ENCODE peak calls at places on chromosomes 1 and 21, in six cellular contexts. U is GM23338, I is K562, R is HCT116, O is GM12878, H is H1. D is an unnamed sample.

GRCh38 chr1:203629509-203630082 is 3.0 kb downstream of the ATP2B4 start:
- DNase-seq in I (peak; percentile 74), U (peak; percentile 74), R (no peak), O (no peak), H (no peak), D (no peak)

GRCh38 chr1:84020151-84020550 is 21.2 kb upstream of the TTLL7 start:
- DNase-seq in U (no peak), O (no peak), I (no peak), H (no peak), R (no peak), D (no peak)

GRCh38 chr21:43619856-43620255 is 39.4 kb downstream of the HSF2BP start:
- DNase-seq in R (no peak), U (peak; percentile 48), I (no peak), O (no peak), H (no peak), D (no peak)

GRCh38 chr1:12620142-12620865 is 2.3 kb upstream of the DHRS3 start:
- DNase-seq in H (no peak), U (no peak), R (no peak), O (no peak), I (no peak), D (no peak)

GRCh38 chr21:35048706-35049617 is at the start of gene RUNX1:
- DNase-seq in I (no peak), H (no peak), R (no peak), U (no peak), O (peak; percentile 92), D (no peak)

GRCh38 chr1:18946550-18947381 is 9.7 kb downstream of the IFFO2 start:
- DNase-seq in O (no peak), H (no peak), R (no peak), I (no peak), U (no peak), D (no peak)

GRCh38 chr1:152244576-152244975 is 20.6 kb upstream of the HRNR start:
- DNase-seq in I (no peak), H (no peak), U (no peak), O (no peak), R (no peak), D (no peak)

GRCh38 chr1:42971848-42972291 is 13.2 kb upstream of the SLC2A1 start:
- DNase-seq in H (no peak), U (no peak), I (no peak), R (no peak), O (no peak), D (no peak)

GRCh38 chr21:46480466-46480865 is 21.8 kb downstream of the DIP2A start:
- DNase-seq in O (no peak), R (no peak), I (no peak), U (no peak), H (no peak), D (no peak)

GRCh38 chr1:15370781-15371467 is 38.8 kb upstream of the EFHD2 start:
- DNase-seq in R (no peak), H (no peak), I (no peak), O (no peak), U (no peak), D (no peak)

GRCh38 chr1:196723325-196724185 is 51.1 kb upstream of the CFHR3 start:
- DNase-seq in U (peak; percentile 92), O (no peak), I (peak; percentile 44), H (peak; percentile 53), R (peak; percentile 64), D (peak; percentile 3)

GRCh38 chr1:2879591-2879990 is 78.1 kb upstream of the TTC34 start:
- DNase-seq in O (no peak), I (no peak), U (no peak), H (no peak), R (no peak), D (no peak)

GRCh38 chr1:2881556-2881955 is 80.1 kb upstream of the TTC34 start:
- DNase-seq in I (no peak), U (no peak), H (no peak), O (no peak), R (no peak), D (no peak)

GRCh38 chr1:2880812-2881295 is 79.4 kb upstream of the TTC34 start:
- DNase-seq in U (no peak), R (no peak), O (no peak), I (no peak), H (no peak), D (no peak)

GRCh38 chr1:2879026-2879425 is 77.5 kb upstream of the TTC34 start:
- DNase-seq in H (no peak), U (no peak), O (no peak), R (no peak), I (no peak), D (no peak)

DNA sequence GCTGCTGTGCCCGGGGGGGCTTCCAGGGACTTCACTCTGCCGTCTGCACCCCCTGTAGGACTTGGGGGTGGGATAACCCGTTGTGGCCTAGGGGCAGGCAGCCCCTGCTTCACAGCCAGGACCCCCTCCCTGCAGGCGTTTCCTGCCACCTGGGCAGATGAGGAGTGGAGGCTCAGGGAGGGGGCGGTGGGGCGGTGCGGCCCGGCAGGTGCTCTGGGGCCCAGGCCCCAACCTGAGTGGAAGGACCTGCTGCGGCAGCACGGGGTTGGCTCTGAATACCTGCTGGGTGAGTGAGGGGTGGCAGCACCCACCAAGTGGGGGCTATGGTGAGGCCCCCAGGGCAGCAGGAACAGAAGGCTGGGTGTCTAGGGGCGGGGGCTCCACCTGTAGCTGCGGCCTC is 78.6 kb upstream of the TTC34 start:
- DNase-seq in R (no peak), I (no peak), O (no peak), H (no peak), U (no peak), D (no peak)
- TF ChIP-seq POLR2AphosphoS5 in R (no peak), I (no peak), O (no peak), H (no peak), U (no peak), D (no peak)

DNA sequence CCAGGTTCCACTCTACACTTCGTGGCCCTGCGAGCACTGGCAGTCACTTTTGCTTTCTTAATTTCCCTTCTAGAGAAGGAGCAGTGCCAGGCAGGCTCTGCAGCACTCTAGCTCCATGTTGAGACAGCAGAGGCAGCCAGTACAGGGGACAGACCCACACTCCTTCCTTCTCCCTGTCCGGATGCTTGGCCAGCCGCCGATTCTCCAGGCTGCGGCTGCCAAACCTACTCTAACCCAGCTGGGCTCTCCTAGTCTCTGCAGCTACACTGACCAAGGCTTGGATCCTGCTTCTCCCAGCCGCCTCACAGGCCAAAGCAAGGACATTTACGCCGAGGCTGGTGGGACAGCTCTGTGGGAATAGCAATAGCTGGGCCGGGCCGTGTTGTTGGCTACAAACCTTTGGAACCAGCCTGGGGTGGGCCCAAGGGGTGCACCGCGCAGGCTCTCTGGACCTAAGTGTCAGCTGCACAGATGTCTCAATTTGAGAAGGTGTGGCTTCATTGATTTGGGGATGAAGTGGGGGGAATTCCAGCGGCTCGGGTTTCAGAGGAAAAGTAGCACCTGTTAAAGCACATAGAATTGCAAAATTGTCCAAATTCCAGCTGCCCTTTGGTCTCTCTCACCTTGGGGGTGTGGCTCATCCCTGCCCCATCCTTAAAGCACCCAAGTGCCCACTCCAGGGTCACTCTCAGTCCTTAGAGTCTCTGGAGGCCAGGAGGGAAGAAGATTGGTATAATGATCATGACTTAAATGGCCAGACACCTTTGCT is 3.2 kb downstream of the BARHL2 start:
- DNase-seq in O (no peak), H (no peak), R (no peak), U (peak; percentile 65), I (no peak), D (no peak)
- TF ChIP-seq EZH2 in O (no peak), H (peak; percentile 90), R (no peak), U (no peak), I (no peak), D (no peak)

GRCh38 chr1:229325873-229326502 is 16.9 kb downstream of the CCSAP start:
- DNase-seq in I (no peak), O (no peak), R (no peak), U (no peak), H (no peak), D (no peak)
- TF ChIP-seq POLR2AphosphoS5 in I (no peak), O (no peak), R (no peak), U (no peak), H (no peak), D (no peak)

GRCh38 chr1:166165661-166166399 is 971 bp downstream of the FAM78B start:
- DNase-seq in R (no peak), U (peak; percentile 50), I (no peak), O (no peak), H (no peak), D (no peak)
- TF ChIP-seq EZH2 in R (no peak), U (peak; percentile 53), I (no peak), O (no peak), H (peak; percentile 62), D (no peak)